ENCODE peak calls at places on chromosomes 11 and 22, in six cellular contexts. V is stimulated activated CD4-positive, alpha-beta T cell treated with anti-CD3 and anti-CD28 coated beads, Interleukin-4, amount 100 ng/mL, for 1 hour; G is hippocampal formation; X is stimulated activated CD8-positive, alpha-beta memory T cell treated with anti-CD3 and anti-CD28 coated beads, Interleukin-4, amount 100 ng/mL, for 1 hour; A is NCI-H1930; J is AG10803. K is an unnamed sample.
A peak's percentile ranks its signal among the peaks of the same experiment; 100 is the strongest.

GRCh38 chr11:57414612-57415212 is 12.2 kb downstream of the SLC43A3 start:
- DNase-seq in V (no peak), G (no peak), X (no peak), J (no peak), A (no peak), K (no peak)

GRCh38 chr22:47587861-47588582 is 825.6 kb downstream of the TBC1D22A start:
- DNase-seq in G (no peak), A (no peak), V (no peak), X (no peak), J (no peak), K (no peak)

GRCh38 chr11:78299000-78299712 is 110.4 kb downstream of the USP35 start:
- DNase-seq in A (no peak), J (no peak), G (no peak), V (no peak), X (no peak), K (no peak)

GRCh38 chr11:14860511-14860910 is 31.5 kb downstream of the CYP2R1 start:
- DNase-seq in G (no peak), X (no peak), V (no peak), J (no peak), A (no peak), K (no peak)

GRCh38 chr11:13745165-13745564 is 76.7 kb downstream of the FAR1 start:
- DNase-seq in V (no peak), J (peak; percentile 9), A (no peak), X (no peak), G (no peak), K (no peak)

GRCh38 chr22:49827853-49828598 is at the start of gene BRD1:
- DNase-seq in G (peak; percentile 14), A (no peak), J (peak; percentile 60), X (no peak), V (peak; percentile 70), K (no peak)

GRCh38 chr11:111077938-111078337 is 167.6 kb upstream of the POU2AF2 start:
- DNase-seq in A (no peak), X (no peak), V (no peak), J (no peak), G (no peak), K (no peak)

GRCh38 chr22:19105867-19106802 is 16.1 kb downstream of the DGCR2 start:
- DNase-seq in X (no peak), G (no peak), V (peak; percentile 50), J (no peak), A (no peak), K (no peak)

GRCh38 chr11:44633641-44634040 is 68.2 kb downstream of the CD82 start:
- DNase-seq in V (no peak), A (no peak), X (no peak), J (no peak), G (no peak), K (no peak)

GRCh38 chr11:19428206-19429001 is 187.7 kb upstream of the E2F8 start:
- DNase-seq in G (no peak), V (no peak), J (no peak), X (no peak), A (no peak), K (no peak)

GRCh38 chr22:25027052-25027525 is 74.6 kb downstream of the KIAA1671 start:
- DNase-seq in G (no peak), A (no peak), J (no peak), V (no peak), X (no peak), K (no peak)

GRCh38 chr22:38262051-38262795 is 10.6 kb downstream of the TMEM184B start:
- DNase-seq in X (no peak), J (no peak), A (no peak), G (peak; percentile 59), V (peak; percentile 44), K (no peak)

GRCh38 chr11:76770642-76771445 is 12.3 kb upstream of the TSKU start:
- DNase-seq in J (peak; percentile 94), X (no peak), V (no peak), G (no peak), A (no peak), K (no peak)

GRCh38 chr22:31898911-31899310 is 45.4 kb upstream of the YWHAH start:
- DNase-seq in A (no peak), J (no peak), V (no peak), X (no peak), G (peak; percentile 21), K (no peak)

GRCh38 chr11:73982595-73982989 is at the start of gene UCP2:
- DNase-seq in G (peak; percentile 86), X (peak; percentile 77), A (peak; percentile 67), J (no peak), V (peak; percentile 82), K (peak; percentile 72)

GRCh38 chr22:25564979-25565677 is 653 bp downstream of the GRK3 start:
- DNase-seq in A (no peak), X (no peak), V (no peak), J (no peak), G (no peak), K (no peak)

GRCh38 chr11:14026961-14027360 is 64.4 kb downstream of the SPON1 start:
- DNase-seq in J (no peak), V (no peak), X (no peak), A (no peak), G (no peak), K (no peak)

GRCh38 chr22:38761202-38762162 is 5.7 kb upstream of the SUN2 start:
- DNase-seq in G (no peak), J (no peak), X (no peak), V (no peak), A (no peak), K (no peak)

GRCh38 chr22:45039206-45039605 is 29.4 kb upstream of the PHF21B start:
- DNase-seq in X (no peak), G (no peak), V (no peak), A (no peak), J (no peak), K (no peak)

GRCh38 chr11:9380773-9381172 is 3.7 kb upstream of the IPO7 start:
- DNase-seq in G (no peak), A (no peak), V (no peak), X (no peak), J (peak; percentile 28), K (no peak)

GRCh38 chr11:102462610-102463009 is 10.0 kb upstream of the TMEM123 start:
- DNase-seq in V (no peak), A (no peak), G (no peak), J (no peak), X (no peak), K (no peak)

GRCh38 chr11:11980841-11981308 is 27.6 kb downstream of the DKK3 start:
- DNase-seq in X (no peak), J (no peak), A (no peak), V (no peak), G (no peak), K (no peak)

GRCh38 chr22:17633217-17633997 is 4.9 kb upstream of the ATP6V1E1 start:
- DNase-seq in A (no peak), G (no peak), V (no peak), J (peak; percentile 87), X (no peak), K (no peak)

GRCh38 chr11:119584193-119585037 is 144.6 kb downstream of the NECTIN1 start:
- DNase-seq in V (no peak), A (peak; percentile 38), J (peak; percentile 56), X (no peak), G (peak; percentile 67), K (no peak)

GRCh38 chr11:34921156-34921555 is 4.7 kb downstream of the PDHX start:
- DNase-seq in J (no peak), G (no peak), A (no peak), V (no peak), X (no peak), K (no peak)

GRCh38 chr22:44576311-44577260 is 78.6 kb upstream of the RTL6 start:
- DNase-seq in A (no peak), J (no peak), G (no peak), X (no peak), V (no peak), K (no peak)

GRCh38 chr22:43047605-43048004 is 32.7 kb upstream of the PACSIN2 start:
- DNase-seq in V (no peak), J (no peak), G (no peak), A (no peak), X (no peak), K (no peak)

GRCh38 chr11:107824668-107825369 is 33.8 kb downstream of the SLC35F2 start:
- DNase-seq in A (no peak), V (no peak), X (no peak), J (no peak), G (no peak), K (no peak)